ENCODE peak calls at places on chromosomes 5 and 9, in seven cellular contexts. U, D, L, K, O, W and X are unnamed samples. For H3K4me1, the result is how much of the 10 kb centered on the place peaks cover.

GRCh38 chr5:135110941-135111596 is 77.0 kb upstream of the PITX1 start:
- DNase-seq in U (peak), D (no peak), L (no peak), K (no peak), O (peak), W (no peak), X (peak)

GRCh38 chr9:72579190-72579589 is 57.8 kb downstream of the TMC1 start:
- DNase-seq in U (peak), D (peak), L (no peak), K (no peak), O (no peak), W (peak), X (no peak)

GRCh38 chr9:109383947-109384346 is 63.1 kb upstream of the EPB41L4B start:
- DNase-seq in U (no peak), D (no peak), L (no peak), K (no peak), O (no peak), W (no peak), X (no peak)

GRCh38 chr5:72624641-72625236 is 117.5 kb upstream of the ZNF366 start:
- DNase-seq in U (no peak), D (no peak), L (no peak), K (no peak), O (no peak), W (no peak), X (no peak)

GRCh38 chr9:80867731-80868130 is 821.6 kb downstream of the TLE1 start:
- DNase-seq in U (no peak), D (no peak), L (no peak), K (no peak), O (no peak), W (no peak), X (no peak)

GRCh38 chr5:97164846-97165245 is 18.2 kb downstream of the RIOK2 start:
- DNase-seq in U (no peak), D (no peak), L (no peak), K (no peak), O (no peak), W (no peak), X (no peak)

GRCh38 chr9:128702445-128702948 is at the start of gene PKN3:
- DNase-seq in U (peak), D (peak), L (peak), K (peak), O (peak), W (peak), X (peak)

GRCh38 chr9:84991506-84991855 is 322.0 kb downstream of the NTRK2 start:
- DNase-seq in U (no peak), D (no peak), L (no peak), K (peak), O (no peak), W (no peak), X (no peak)

GRCh38 chr9:36092509-36093215 is 43.9 kb upstream of the GLIPR2 start:
- DNase-seq in U (no peak), D (peak), L (no peak), K (no peak), O (no peak), W (no peak), X (peak)

GRCh38 chr5:16773990-16774389 is 157.2 kb upstream of the RETREG1 start:
- DNase-seq in U (no peak), D (no peak), L (no peak), K (peak), O (no peak), W (peak), X (no peak)

GRCh38 chr5:124236366-124237231 is 509.8 kb downstream of the ZNF608 start:
- DNase-seq in U (no peak), D (no peak), L (no peak), K (no peak), O (no peak), W (no peak), X (no peak)

GRCh38 chr5:98975223-98975622 is 46.4 kb upstream of the CHD1 start:
- DNase-seq in U (no peak), D (no peak), L (no peak), K (no peak), O (no peak), W (peak), X (no peak)

GRCh38 chr9:134551176-134551575 is 90.4 kb upstream of the COL5A1 start:
- DNase-seq in U (no peak), D (no peak), L (no peak), K (no peak), O (peak), W (no peak), X (peak)

GRCh38 chr5:34625246-34625645 is 30.9 kb upstream of the RAI14 start:
- DNase-seq in U (no peak), D (no peak), L (no peak), K (no peak), O (no peak), W (no peak), X (no peak)

GRCh38 chr5:167967494-167968180 is 323.8 kb upstream of the WWC1 start:
- DNase-seq in U (no peak), D (no peak), L (no peak), K (peak), O (no peak), W (no peak), X (no peak)

GRCh38 chr9:91857831-91858669 is 92.0 kb downstream of the ROR2 start:
- DNase-seq in U (no peak), D (no peak), L (peak), K (peak), O (no peak), W (no peak), X (no peak)

GRCh38 chr5:169218862-169219261 is 82.1 kb downstream of the SLIT3 start:
- DNase-seq in U (no peak), D (no peak), L (no peak), K (no peak), O (no peak), W (peak), X (no peak)

GRCh38 chr9:112917987-112918362 is 27.3 kb upstream of the SLC46A2 start:
- DNase-seq in U (no peak), D (no peak), L (no peak), K (no peak), O (no peak), W (no peak), X (no peak)

GRCh38 chr5:159777049-159777448 is 139.2 kb upstream of the ADRA1B start:
- DNase-seq in U (no peak), D (no peak), L (no peak), K (no peak), O (no peak), W (no peak), X (no peak)

GRCh38 chr5:147989239-147989638 is 74.5 kb upstream of the SPINK5 start:
- DNase-seq in U (no peak), D (no peak), L (no peak), K (no peak), O (no peak), W (no peak), X (no peak)

GRCh38 chr5:124741711-124742496 is 4.5 kb downstream of the ZNF608 start:
- DNase-seq in U (peak), D (peak), L (no peak), K (peak), O (no peak), W (no peak), X (no peak)

GRCh38 chr5:119291056-119291455 is 64.8 kb upstream of the TNFAIP8 start:
- DNase-seq in U (no peak), D (no peak), L (no peak), K (no peak), O (no peak), W (no peak), X (no peak)

GRCh38 chr9:36074870-36075532 is 38.3 kb downstream of the RECK start:
- DNase-seq in U (peak), D (peak), L (no peak), K (no peak), O (peak), W (peak), X (peak)

GRCh38 chr9:116190997-116191396 is 37.4 kb downstream of the PAPPA start:
- DNase-seq in U (no peak), D (no peak), L (no peak), K (no peak), O (no peak), W (no peak), X (no peak)

GRCh38 chr5:81687292-81687691 is 63.6 kb downstream of the SSBP2 start:
- DNase-seq in U (no peak), D (no peak), L (no peak), K (no peak), O (no peak), W (no peak), X (no peak)

GRCh38 chr9:136373300-136374182 is at the start of gene CARD9:
- DNase-seq in U (no peak), D (no peak), L (no peak), K (no peak), O (peak), W (no peak), X (no peak)

GRCh38 chr5:134103998-134104612 is 10.4 kb upstream of the TCF7 start:
- DNase-seq in U (no peak), D (no peak), L (no peak), K (no peak), O (no peak), W (no peak), X (no peak)

GRCh38 chr5:123708074-123708806 is 196.3 kb downstream of the CSNK1G3 start:
- DNase-seq in U (no peak), D (no peak), L (no peak), K (no peak), O (no peak), W (peak), X (no peak)

GRCh38 chr5:168390491-168390890 is 95.8 kb upstream of the RARS1 start:
- DNase-seq in U (no peak), D (no peak), L (no peak), K (no peak), O (no peak), W (peak), X (no peak)

GRCh38 chr5:138574744-138575193 is 432 bp downstream of the HSPA9 start:
- DNase-seq in U (no peak), D (no peak), L (no peak), K (no peak), O (no peak), W (no peak), X (no peak)

DNA sequence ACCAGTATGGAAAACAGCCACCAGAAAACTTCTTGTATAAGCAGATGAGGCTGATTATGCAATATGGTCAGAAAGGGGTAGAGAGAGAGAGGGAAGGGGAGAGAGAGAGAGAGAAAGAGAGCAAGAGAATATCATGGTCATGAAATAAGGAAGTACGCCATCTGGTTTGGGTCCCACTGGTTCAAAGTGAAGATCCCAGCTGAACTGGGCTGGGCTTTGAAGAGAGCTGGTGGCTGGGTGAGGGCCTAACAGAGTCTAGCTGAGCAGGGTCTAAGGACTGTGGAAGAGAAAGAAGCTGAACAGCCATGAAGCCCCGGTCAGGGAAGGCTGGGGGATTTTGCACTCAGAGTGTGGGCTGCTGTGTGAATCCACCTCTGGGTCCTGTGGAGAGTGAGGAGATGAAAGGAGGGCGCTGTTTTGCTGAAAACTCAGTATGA is 14.6 kb downstream of the TRIM14 start:
- DNase-seq in U (no peak), D (no peak), L (peak), K (no peak), O (no peak), W (no peak), X (no peak)
- H3K4me1 ChIP-seq in U (under half), D (under half), L (under half), K (under half), O (half or more), W (under half), X (half or more)

GRCh38 chr5:157689942-157690689 is 18.8 kb downstream of the C5orf52 start:
- DNase-seq in U (no peak), D (no peak), L (peak), K (no peak), O (no peak), W (no peak), X (peak)

GRCh38 chr5:157686841-157687554 is 15.7 kb downstream of the C5orf52 start:
- DNase-seq in U (no peak), D (no peak), L (peak), K (no peak), O (no peak), W (no peak), X (no peak)

DNA sequence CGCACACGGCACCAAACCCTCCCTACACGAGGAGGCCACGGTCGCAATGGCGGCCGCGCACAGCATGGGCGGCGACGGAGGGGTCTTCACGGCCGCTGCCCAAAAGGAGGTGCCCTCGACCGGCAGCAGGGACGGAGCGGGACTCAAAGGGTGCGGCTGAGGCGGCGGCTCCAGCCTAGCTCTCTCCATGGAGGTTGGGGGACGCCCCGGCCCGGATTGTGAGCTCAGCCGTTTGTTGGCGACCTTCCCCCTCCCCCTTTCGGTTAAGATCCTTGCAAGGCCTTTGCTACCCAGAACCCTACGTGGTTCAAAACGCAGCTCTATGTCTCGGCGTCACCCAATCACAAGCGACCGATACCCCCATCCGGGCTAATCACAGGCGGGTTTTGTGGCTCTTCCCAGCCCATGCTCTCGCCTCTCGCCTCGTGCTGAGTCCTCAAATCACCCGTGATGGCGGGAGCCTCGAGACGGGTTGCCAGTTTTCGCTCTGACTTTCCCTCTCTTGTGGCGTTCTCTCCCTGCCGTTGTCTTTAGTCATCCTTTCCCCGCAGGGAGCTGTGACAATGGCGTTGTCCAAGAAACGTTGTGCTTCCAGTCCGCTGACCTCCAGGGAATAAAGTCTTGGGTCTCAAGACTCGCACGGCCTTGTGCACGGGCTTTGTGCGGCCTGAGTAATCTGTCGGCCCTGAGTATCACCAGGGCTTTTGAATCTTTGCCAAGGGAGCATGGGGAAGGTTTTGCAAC is 19.5 kb downstream of the C5orf52 start:
- DNase-seq in U (no peak), D (no peak), L (peak), K (no peak), O (no peak), W (no peak), X (no peak)
- H3K4me3 ChIP-seq in U (no peak), D (no peak), L (no peak), K (no peak), O (no peak), W (no peak), X (peak)

GRCh38 chr5:178086266-178086665 is 27.1 kb upstream of the N4BP3 start:
- DNase-seq in U (no peak), D (no peak), L (peak), K (no peak), O (no peak), W (no peak), X (no peak)
- TF ChIP-seq CTCF in U (no peak), D (no peak), L (no peak), K (no peak), O (no peak), W (no peak), X (no peak)

DNA sequence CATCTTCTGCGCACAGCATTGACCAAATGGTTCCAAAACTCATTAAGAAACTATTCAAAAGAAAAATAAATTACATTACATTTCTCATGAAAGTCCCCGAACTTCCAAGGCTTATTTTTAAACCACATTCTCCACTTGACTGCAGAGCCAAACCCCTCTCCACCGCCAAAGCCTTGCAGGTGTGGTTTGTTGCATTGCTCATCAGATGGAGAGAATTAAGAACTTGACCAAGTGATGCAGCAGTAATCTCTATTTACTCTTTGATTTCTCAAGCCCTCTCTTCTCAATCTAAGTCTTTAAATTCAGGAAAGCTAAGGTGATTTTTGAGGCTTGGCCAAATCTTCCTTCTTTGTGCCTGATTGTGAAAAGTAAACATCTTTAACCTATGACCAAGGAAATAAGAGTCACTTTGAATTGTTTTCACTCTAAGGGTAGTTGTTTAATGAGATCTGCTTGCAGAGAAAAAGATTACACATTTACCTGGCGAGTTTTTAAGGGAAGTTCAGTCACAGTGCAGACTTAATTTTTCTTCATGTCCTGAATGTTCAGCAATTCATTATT is 290.5 kb upstream of the ITGA1 start:
- DNase-seq in U (no peak), D (no peak), L (no peak), K (no peak), O (no peak), W (no peak), X (no peak)
- H3K4me1 ChIP-seq in U (under half), D (under half), L (under half), K (under half), O (under half), W (under half), X (under half)